ENCODE peak calls at places on chromosomes 11 and 22, in eight cellular contexts. N is colonic mucosa; K is psoas muscle; D is body of pancreas; S is fibroblast of lung; T is lower leg skin; X is CD8-positive, alpha-beta T cell; G is endodermal cell. M is an unnamed sample.
A peak's percentile ranks its signal among the peaks of the same experiment; 100 is the strongest.

GRCh38 chr11:120029321-120029720 is 108.6 kb downstream of the TRIM29 start:
- DNase-seq in N (no peak), K (no peak), D (no peak), S (no peak), T (no peak), X (no peak), G (peak; percentile 24), M (no peak)

GRCh38 chr11:70616938-70617674 is 218.8 kb downstream of the CTTN start:
- DNase-seq in N (no peak), K (no peak), D (no peak), S (no peak), T (no peak), X (no peak), G (no peak), M (no peak)

GRCh38 chr22:21042978-21043855 is 2.5 kb upstream of the LRRC74B start:
- DNase-seq in N (peak; percentile 50), K (peak; percentile 29), D (no peak), S (no peak), T (no peak), X (no peak), G (no peak), M (no peak)

GRCh38 chr22:32226236-32227119 is 21.6 kb upstream of the RFPL2 start:
- DNase-seq in N (no peak), K (no peak), D (no peak), S (no peak), T (no peak), X (no peak), G (no peak), M (no peak)

GRCh38 chr22:24076091-24076867 is 65.2 kb downstream of the CABIN1 start:
- DNase-seq in N (no peak), K (no peak), D (no peak), S (no peak), T (no peak), X (no peak), G (no peak), M (no peak)

GRCh38 chr22:50621491-50621880 is 6.5 kb downstream of the ARSA start:
- DNase-seq in N (no peak), K (no peak), D (no peak), S (no peak), T (no peak), X (peak; percentile 43), G (no peak), M (no peak)

GRCh38 chr11:37946155-37946766 is 1348.2 kb upstream of the RAG2 start:
- DNase-seq in N (peak; percentile 19), K (no peak), D (peak; percentile 48), S (peak; percentile 27), T (no peak), X (no peak), G (peak; percentile 84), M (peak; percentile 3)

GRCh38 chr11:114466742-114467141 is 27.5 kb downstream of the REXO2 start:
- DNase-seq in N (no peak), K (no peak), D (no peak), S (no peak), T (no peak), X (no peak), G (no peak), M (no peak)

GRCh38 chr11:115503083-115503885 is 931 bp downstream of the CADM1 start:
- DNase-seq in N (peak; percentile 67), K (peak; percentile 83), D (peak; percentile 55), S (peak; percentile 71), T (peak; percentile 43), X (peak; percentile 9), G (peak; percentile 87), M (no peak)

GRCh38 chr22:17481424-17481823 is 81.9 kb upstream of the SLC25A18 start:
- DNase-seq in N (no peak), K (no peak), D (no peak), S (no peak), T (no peak), X (no peak), G (peak; percentile 13), M (no peak)

GRCh38 chr22:17484608-17485007 is 78.7 kb upstream of the SLC25A18 start:
- DNase-seq in N (no peak), K (no peak), D (no peak), S (no peak), T (no peak), X (no peak), G (peak; percentile 1), M (no peak)

GRCh38 chr22:17486313-17486712 is 77.0 kb upstream of the SLC25A18 start:
- DNase-seq in N (no peak), K (peak; percentile 64), D (peak; percentile 80), S (no peak), T (no peak), X (no peak), G (no peak), M (no peak)

GRCh38 chr22:17486719-17487118 is 76.6 kb upstream of the SLC25A18 start:
- DNase-seq in N (no peak), K (no peak), D (peak; percentile 17), S (no peak), T (no peak), X (no peak), G (no peak), M (no peak)

DNA sequence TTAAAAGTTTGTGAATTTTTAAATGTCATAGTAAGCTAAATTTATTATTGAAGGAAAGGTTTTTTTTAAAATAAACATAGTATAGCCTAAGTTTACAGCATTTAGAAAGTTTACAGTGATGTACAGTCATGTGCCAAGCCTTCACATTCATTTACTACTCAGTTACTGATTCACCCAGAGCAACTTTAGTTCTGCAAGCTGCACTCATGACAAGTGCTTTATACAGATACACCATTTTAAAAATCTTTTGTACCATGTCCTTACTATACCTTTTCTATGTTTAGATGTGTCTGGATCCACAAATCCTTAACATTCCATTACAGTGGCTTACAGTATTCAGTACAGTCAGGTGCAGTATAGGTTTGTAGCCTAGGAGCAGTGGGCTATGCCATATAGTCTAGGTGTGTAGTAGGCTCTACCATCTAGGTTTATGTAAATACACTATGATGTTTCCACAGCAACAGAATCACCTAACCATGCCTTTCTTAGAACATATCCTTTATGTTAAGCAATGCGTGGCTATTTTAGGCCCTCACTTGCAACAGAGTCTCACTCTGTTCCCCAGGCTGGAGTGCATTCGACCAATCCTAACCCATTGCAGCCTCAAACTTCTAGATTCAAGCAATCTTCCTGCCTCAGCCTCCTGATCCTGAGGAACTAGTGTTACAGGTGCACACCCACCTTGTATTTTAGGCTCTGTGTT is 79.5 kb upstream of the SLC25A18 start:
- DNase-seq in N (no peak), K (no peak), D (no peak), S (no peak), T (no peak), X (no peak), G (peak; percentile 14), M (peak; percentile 27)
- H3K4me3 ChIP-seq in N (no peak overlapping the region), K (no peak overlapping the region), D (no peak overlapping the region), S (no peak overlapping the region), T (no peak overlapping the region), X (no peak overlapping the region), G (no peak overlapping the region), M (no peak overlapping the region)

GRCh38 chr22:43269325-43270040 is 73.7 kb downstream of the SCUBE1 start:
- DNase-seq in N (no peak), K (no peak), D (no peak), S (no peak), T (no peak), X (no peak), G (no peak), M (no peak)

GRCh38 chr22:43270949-43271348 is 72.2 kb downstream of the SCUBE1 start:
- DNase-seq in N (no peak), K (no peak), D (no peak), S (no peak), T (no peak), X (no peak), G (no peak), M (no peak)

GRCh38 chr22:43272301-43272700 is 70.9 kb downstream of the SCUBE1 start:
- DNase-seq in N (no peak), K (no peak), D (no peak), S (peak; percentile 63), T (no peak), X (no peak), G (no peak), M (no peak)

GRCh38 chr22:43268261-43268660 is 74.9 kb downstream of the SCUBE1 start:
- DNase-seq in N (no peak), K (no peak), D (no peak), S (no peak), T (no peak), X (no peak), G (no peak), M (no peak)

DNA sequence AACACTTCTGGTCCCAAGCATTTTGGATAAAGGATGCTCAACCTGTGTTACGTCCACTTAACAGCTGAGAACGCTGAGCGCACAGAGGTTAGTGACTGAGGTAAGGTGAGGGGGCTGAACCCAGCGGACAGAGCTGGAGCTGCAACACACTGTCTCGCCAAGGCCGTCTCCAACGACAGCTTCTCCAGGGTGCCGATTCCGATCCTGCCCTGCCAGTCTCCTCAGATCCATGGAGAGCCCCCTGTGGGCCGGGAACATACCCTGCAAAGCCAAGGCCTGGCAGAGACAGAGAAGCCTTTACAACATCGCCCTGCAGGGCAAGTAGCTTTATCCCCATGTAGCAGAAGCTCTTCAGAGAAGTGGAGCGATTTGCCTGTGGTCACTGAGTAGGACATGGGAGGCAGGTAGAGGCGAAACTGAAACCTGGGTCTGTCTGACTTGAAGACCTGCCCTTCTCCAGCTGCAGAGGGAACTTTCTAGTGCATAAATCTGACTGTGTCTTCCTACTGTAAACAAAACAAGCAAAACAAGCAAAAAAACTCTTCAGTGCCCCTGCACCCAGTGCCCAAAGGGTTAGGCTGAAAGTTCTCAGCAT is 72.8 kb downstream of the SCUBE1 start:
- DNase-seq in N (no peak), K (no peak), D (no peak), S (no peak), T (no peak), X (no peak), G (peak; percentile 95), M (no peak)
- TF ChIP-seq CTCF in N (no peak), K (no peak), D (no peak), S (no peak), T (no peak), X (no peak), G (peak; percentile 82), M (peak; percentile 16)

GRCh38 chr11:92663539-92663938 is 305.9 kb upstream of the MTNR1B start:
- DNase-seq in N (no peak), K (no peak), D (no peak), S (peak; percentile 50), T (no peak), X (no peak), G (no peak), M (no peak)
- H3K4me3 ChIP-seq in N (no peak overlapping the region), K (no peak overlapping the region), D (no peak overlapping the region), S (no peak overlapping the region), T (no peak overlapping the region), X (no peak overlapping the region), G (no peak overlapping the region), M (no peak overlapping the region)

DNA sequence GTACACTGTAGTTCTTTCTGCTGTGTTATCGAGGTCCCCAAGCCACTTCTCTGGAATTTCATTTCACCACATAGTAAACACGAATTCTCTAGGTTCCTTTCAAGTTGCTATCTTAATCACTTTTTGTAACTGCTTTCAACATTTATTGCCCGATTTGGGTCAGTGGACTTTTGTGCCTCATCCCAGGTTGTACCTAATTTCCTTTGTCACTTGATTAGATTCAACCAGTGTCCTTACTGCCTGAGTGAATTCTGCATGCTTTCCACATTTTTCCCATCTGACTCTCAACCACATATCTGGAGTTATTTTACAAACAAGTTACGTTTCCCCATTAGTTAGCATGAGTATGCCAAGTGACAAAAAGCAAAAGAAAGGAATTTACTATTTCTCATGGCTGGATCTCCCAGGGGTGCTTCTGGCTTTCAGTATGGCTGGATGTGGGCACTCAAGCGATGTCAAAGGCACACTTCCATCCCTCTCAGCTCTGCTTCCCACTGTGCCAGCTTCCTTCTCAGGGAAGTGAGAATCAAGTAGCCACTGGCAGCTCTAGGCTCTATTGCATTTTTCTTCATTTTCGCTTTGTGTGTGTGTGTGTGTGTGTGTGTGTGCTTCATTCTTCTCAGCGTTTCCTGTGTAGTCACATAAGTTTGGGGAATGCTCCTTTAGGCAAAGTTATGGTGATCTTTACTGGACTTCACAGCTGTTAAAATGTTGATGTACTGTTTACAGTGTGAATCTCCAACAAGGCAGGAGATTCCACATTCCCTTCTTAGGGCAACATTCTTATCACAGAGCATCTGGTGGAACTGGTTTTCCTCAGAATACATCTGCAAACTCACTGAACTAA is 128.9 kb downstream of the DBX1 start:
- DNase-seq in N (no peak), K (no peak), D (no peak), S (peak; percentile 98), T (no peak), X (no peak), G (peak; percentile 86), M (peak; percentile 100)
- TF ChIP-seq CTCF in N (no peak), K (no peak), D (no peak), S (no peak), T (no peak), X (no peak), G (no peak), M (no peak)

M was measured in epithelial cell of proximal tubule.